ENCODE peak calls at places on chromosomes 5 and 9, in seven cellular contexts. One of them, this sample, is unnamed.
A peak's percentile ranks its signal among the peaks of the same experiment; 100 is the strongest.

GRCh38 chr9:96663506-96664120 is 8.5 kb upstream of the PRXL2C start:
- DNase-seq in fibroblast of lung: peak; percentile 45
- DNase-seq in IMR-90: peak; percentile 45
- DNase-seq in neural progenitor cell: no peak
- DNase-seq in HepG2: no peak
- DNase-seq in trophoblast cell: peak; percentile 12
- DNase-seq in kidney: no peak
- DNase-seq in this sample: no peak

GRCh38 chr9:130433168-130433946 is 11.4 kb upstream of the ASS1 start:
- DNase-seq in fibroblast of lung: peak; percentile 62
- DNase-seq in IMR-90: peak; percentile 39
- DNase-seq in neural progenitor cell: peak; percentile 91
- DNase-seq in HepG2: no peak
- DNase-seq in trophoblast cell: peak; percentile 70
- DNase-seq in kidney: no peak
- DNase-seq in this sample: peak; percentile 64

GRCh38 chr5:37283214-37283820 is 34.1 kb upstream of the CPLANE1 start:
- DNase-seq in fibroblast of lung: no peak
- DNase-seq in IMR-90: no peak
- DNase-seq in neural progenitor cell: no peak
- DNase-seq in HepG2: no peak
- DNase-seq in trophoblast cell: no peak
- DNase-seq in kidney: no peak
- DNase-seq in this sample: no peak

GRCh38 chr9:130535818-130536521 is 43.4 kb upstream of the FUBP3 start:
- DNase-seq in fibroblast of lung: peak; percentile 52
- DNase-seq in IMR-90: peak; percentile 60
- DNase-seq in neural progenitor cell: peak; percentile 51
- DNase-seq in HepG2: peak; percentile 25
- DNase-seq in trophoblast cell: peak; percentile 48
- DNase-seq in kidney: no peak
- DNase-seq in this sample: no peak

GRCh38 chr9:35506359-35506758 is 16.4 kb downstream of the RUSC2 start:
- DNase-seq in fibroblast of lung: no peak
- DNase-seq in IMR-90: no peak
- DNase-seq in neural progenitor cell: no peak
- DNase-seq in HepG2: no peak
- DNase-seq in trophoblast cell: no peak
- DNase-seq in kidney: no peak
- DNase-seq in this sample: no peak

GRCh38 chr9:34744295-34745221 is 34.6 kb upstream of the CCL21 start:
- DNase-seq in fibroblast of lung: peak; percentile 55
- DNase-seq in IMR-90: peak; percentile 58
- DNase-seq in neural progenitor cell: peak; percentile 34
- DNase-seq in HepG2: no peak
- DNase-seq in trophoblast cell: peak; percentile 6
- DNase-seq in kidney: peak; percentile 74
- DNase-seq in this sample: no peak

GRCh38 chr5:153629027-153629426 is 138.6 kb downstream of the GRIA1 start:
- DNase-seq in fibroblast of lung: peak; percentile 97
- DNase-seq in IMR-90: peak; percentile 97
- DNase-seq in neural progenitor cell: peak; percentile 58
- DNase-seq in HepG2: no peak
- DNase-seq in trophoblast cell: peak; percentile 81
- DNase-seq in kidney: peak; percentile 86
- DNase-seq in this sample: peak; percentile 31

GRCh38 chr9:8468048-8468600 is 668.5 kb upstream of the DMAC1 start:
- DNase-seq in fibroblast of lung: no peak
- DNase-seq in IMR-90: no peak
- DNase-seq in neural progenitor cell: no peak
- DNase-seq in HepG2: no peak
- DNase-seq in trophoblast cell: no peak
- DNase-seq in kidney: no peak
- DNase-seq in this sample: no peak

GRCh38 chr5:105587963-105588662 is 2025.5 kb upstream of the NUDT12 start:
- DNase-seq in fibroblast of lung: no peak
- DNase-seq in IMR-90: no peak
- DNase-seq in neural progenitor cell: no peak
- DNase-seq in HepG2: no peak
- DNase-seq in trophoblast cell: no peak
- DNase-seq in kidney: no peak
- DNase-seq in this sample: no peak

GRCh38 chr5:117204926-117205869 is 630.6 kb upstream of the SEMA6A start:
- DNase-seq in fibroblast of lung: no peak
- DNase-seq in IMR-90: no peak
- DNase-seq in neural progenitor cell: no peak
- DNase-seq in HepG2: no peak
- DNase-seq in trophoblast cell: no peak
- DNase-seq in kidney: no peak
- DNase-seq in this sample: no peak

GRCh38 chr9:36082928-36083327 is 46.2 kb downstream of the RECK start:
- DNase-seq in fibroblast of lung: no peak
- DNase-seq in IMR-90: no peak
- DNase-seq in neural progenitor cell: no peak
- DNase-seq in HepG2: no peak
- DNase-seq in trophoblast cell: no peak
- DNase-seq in kidney: no peak
- DNase-seq in this sample: no peak

GRCh38 chr5:147859962-147860640 is 18.4 kb upstream of the SCGB3A2 start:
- DNase-seq in fibroblast of lung: no peak
- DNase-seq in IMR-90: no peak
- DNase-seq in neural progenitor cell: no peak
- DNase-seq in HepG2: no peak
- DNase-seq in trophoblast cell: no peak
- DNase-seq in kidney: no peak
- DNase-seq in this sample: no peak

GRCh38 chr5:178104492-178104891 is 8.8 kb upstream of the N4BP3 start:
- DNase-seq in fibroblast of lung: no peak
- DNase-seq in IMR-90: no peak
- DNase-seq in neural progenitor cell: no peak
- DNase-seq in HepG2: no peak
- DNase-seq in trophoblast cell: no peak
- DNase-seq in kidney: peak; percentile 89
- DNase-seq in this sample: no peak

GRCh38 chr5:134552301-134552700 is 26.8 kb downstream of the JADE2 start:
- DNase-seq in fibroblast of lung: peak; percentile 99
- DNase-seq in IMR-90: peak; percentile 99
- DNase-seq in neural progenitor cell: no peak
- DNase-seq in HepG2: no peak
- DNase-seq in trophoblast cell: peak; percentile 72
- DNase-seq in kidney: peak; percentile 61
- DNase-seq in this sample: no peak

GRCh38 chr5:44868541-44868940 is 59.8 kb downstream of the MRPS30 start:
- DNase-seq in fibroblast of lung: peak; percentile 6
- DNase-seq in IMR-90: no peak
- DNase-seq in neural progenitor cell: no peak
- DNase-seq in HepG2: no peak
- DNase-seq in trophoblast cell: no peak
- DNase-seq in kidney: no peak
- DNase-seq in this sample: no peak

GRCh38 chr5:134465856-134466240 is 54.2 kb upstream of the CDKN2AIPNL start:
- DNase-seq in fibroblast of lung: peak; percentile 93
- DNase-seq in IMR-90: peak; percentile 90
- DNase-seq in neural progenitor cell: peak; percentile 88
- DNase-seq in HepG2: peak; percentile 73
- DNase-seq in trophoblast cell: peak; percentile 82
- DNase-seq in kidney: peak; percentile 97
- DNase-seq in this sample: peak; percentile 60

GRCh38 chr9:130987054-130987453 is 21.9 kb upstream of the LAMC3 start:
- DNase-seq in fibroblast of lung: no peak
- DNase-seq in IMR-90: no peak
- DNase-seq in neural progenitor cell: no peak
- DNase-seq in HepG2: no peak
- DNase-seq in trophoblast cell: no peak
- DNase-seq in kidney: peak; percentile 18
- DNase-seq in this sample: no peak

GRCh38 chr9:72524820-72525539 is 3.6 kb downstream of the TMC1 start:
- DNase-seq in fibroblast of lung: peak; percentile 100
- DNase-seq in IMR-90: peak; percentile 100
- DNase-seq in neural progenitor cell: peak; percentile 67
- DNase-seq in HepG2: no peak
- DNase-seq in trophoblast cell: peak; percentile 97
- DNase-seq in kidney: no peak
- DNase-seq in this sample: peak; percentile 29

GRCh38 chr9:72529531-72529930 is 8.1 kb downstream of the TMC1 start:
- DNase-seq in fibroblast of lung: no peak
- DNase-seq in IMR-90: no peak
- DNase-seq in neural progenitor cell: no peak
- DNase-seq in HepG2: no peak
- DNase-seq in trophoblast cell: no peak
- DNase-seq in kidney: no peak
- DNase-seq in this sample: no peak

GRCh38 chr9:72533322-72533721 is 11.9 kb downstream of the TMC1 start:
- DNase-seq in fibroblast of lung: peak; percentile 85
- DNase-seq in IMR-90: peak; percentile 49
- DNase-seq in neural progenitor cell: no peak
- DNase-seq in HepG2: no peak
- DNase-seq in trophoblast cell: no peak
- DNase-seq in kidney: no peak
- DNase-seq in this sample: no peak

GRCh38 chr9:72526901-72527800 is 5.7 kb downstream of the TMC1 start:
- DNase-seq in fibroblast of lung: peak; percentile 95
- DNase-seq in IMR-90: peak; percentile 93
- DNase-seq in neural progenitor cell: peak; percentile 74
- DNase-seq in HepG2: peak; percentile 10
- DNase-seq in trophoblast cell: peak; percentile 61
- DNase-seq in kidney: peak; percentile 94
- DNase-seq in this sample: peak; percentile 62

GRCh38 chr9:72527801-72528195 is 6.4 kb downstream of the TMC1 start:
- DNase-seq in fibroblast of lung: no peak
- DNase-seq in IMR-90: no peak
- DNase-seq in neural progenitor cell: no peak
- DNase-seq in HepG2: no peak
- DNase-seq in trophoblast cell: no peak
- DNase-seq in kidney: no peak
- DNase-seq in this sample: no peak
- H3K27ac ChIP-seq in fibroblast of lung: peak overlapping the region; percentile 87
- H3K27ac ChIP-seq in IMR-90: peak overlapping the region; percentile 98
- H3K27ac ChIP-seq in neural progenitor cell: peak overlapping the region; percentile 66
- H3K27ac ChIP-seq in HepG2: no peak overlapping the region
- H3K27ac ChIP-seq in trophoblast cell: peak overlapping the region; percentile 62
- H3K27ac ChIP-seq in kidney: peak overlapping the region; percentile 38
- H3K27ac ChIP-seq in this sample: peak overlapping the region; percentile 76

DNA sequence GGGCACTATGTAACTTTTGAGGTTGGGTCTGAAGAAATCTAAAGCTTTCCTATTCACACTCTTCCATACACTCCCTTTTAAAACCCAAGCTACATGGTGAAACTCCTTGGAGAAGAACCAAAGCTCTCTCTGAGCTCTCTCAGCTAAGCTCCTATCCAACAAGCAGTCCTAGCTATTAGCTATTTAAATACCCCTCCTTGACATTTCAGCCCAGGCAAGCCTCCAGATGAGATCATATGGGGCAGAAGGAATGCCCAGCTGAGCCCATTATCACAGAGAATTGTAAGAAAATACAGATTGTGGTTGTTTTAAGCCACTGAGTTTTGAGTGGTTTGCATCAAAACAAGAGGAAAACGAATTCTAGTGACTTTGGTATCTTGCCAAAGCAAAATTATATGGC is 15.2 kb downstream of the HSPB3 start:
- DNase-seq in fibroblast of lung: peak; percentile 70
- DNase-seq in IMR-90: peak; percentile 81
- DNase-seq in neural progenitor cell: no peak
- DNase-seq in HepG2: no peak
- DNase-seq in trophoblast cell: no peak
- DNase-seq in kidney: no peak
- DNase-seq in this sample: no peak
- H3K9ac ChIP-seq in fibroblast of lung: no peak overlapping the region
- H3K9ac ChIP-seq in IMR-90: no peak overlapping the region
- H3K9ac ChIP-seq in neural progenitor cell: no peak overlapping the region
- H3K9ac ChIP-seq in HepG2: no peak overlapping the region
- H3K9ac ChIP-seq in trophoblast cell: no peak overlapping the region
- H3K9ac ChIP-seq in kidney: no peak overlapping the region
- H3K9ac ChIP-seq in this sample: no peak overlapping the region

DNA sequence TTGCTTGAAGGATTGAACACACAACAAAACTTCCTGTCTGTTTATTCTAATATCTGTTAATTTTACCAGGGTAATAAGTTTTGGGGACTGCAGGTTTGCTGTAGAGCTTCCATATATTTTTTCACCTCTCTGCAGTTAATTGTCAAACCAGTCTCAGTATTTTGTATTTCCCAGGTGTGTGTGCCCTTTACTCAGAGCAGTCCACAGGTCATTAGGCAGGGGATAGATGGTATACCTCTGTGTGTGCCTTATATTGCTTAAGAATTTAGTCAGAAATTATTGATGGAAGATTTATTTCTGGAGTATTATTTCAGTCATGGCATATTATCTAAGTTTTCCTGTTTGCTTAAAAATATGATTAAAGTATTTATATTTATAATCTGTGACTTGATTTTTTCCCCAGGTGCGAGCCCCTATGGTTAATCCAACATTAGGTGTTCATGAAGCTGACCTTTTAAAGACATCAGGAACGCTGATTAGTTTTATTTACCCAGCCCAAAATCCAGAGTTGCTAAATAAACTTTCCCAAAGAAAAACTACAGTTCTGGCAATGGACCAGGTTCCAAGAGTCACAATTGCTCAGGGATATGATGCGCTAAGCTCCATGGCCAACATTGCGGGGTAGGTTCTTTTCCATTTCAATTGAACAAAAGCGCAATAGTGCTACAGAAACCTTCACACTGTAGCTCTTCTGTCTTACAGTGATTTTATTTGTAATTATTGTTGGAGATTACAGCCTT is 12.6 kb downstream of the NNT start:
- DNase-seq in fibroblast of lung: no peak
- DNase-seq in IMR-90: no peak
- DNase-seq in neural progenitor cell: no peak
- DNase-seq in HepG2: peak; percentile 56
- DNase-seq in trophoblast cell: no peak
- DNase-seq in kidney: no peak
- DNase-seq in this sample: no peak
- H3K27ac ChIP-seq in fibroblast of lung: no peak overlapping the region
- H3K27ac ChIP-seq in IMR-90: no peak overlapping the region
- H3K27ac ChIP-seq in neural progenitor cell: no peak overlapping the region
- H3K27ac ChIP-seq in HepG2: no peak overlapping the region
- H3K27ac ChIP-seq in trophoblast cell: no peak overlapping the region
- H3K27ac ChIP-seq in kidney: no peak overlapping the region
- H3K27ac ChIP-seq in this sample: no peak overlapping the region

DNA sequence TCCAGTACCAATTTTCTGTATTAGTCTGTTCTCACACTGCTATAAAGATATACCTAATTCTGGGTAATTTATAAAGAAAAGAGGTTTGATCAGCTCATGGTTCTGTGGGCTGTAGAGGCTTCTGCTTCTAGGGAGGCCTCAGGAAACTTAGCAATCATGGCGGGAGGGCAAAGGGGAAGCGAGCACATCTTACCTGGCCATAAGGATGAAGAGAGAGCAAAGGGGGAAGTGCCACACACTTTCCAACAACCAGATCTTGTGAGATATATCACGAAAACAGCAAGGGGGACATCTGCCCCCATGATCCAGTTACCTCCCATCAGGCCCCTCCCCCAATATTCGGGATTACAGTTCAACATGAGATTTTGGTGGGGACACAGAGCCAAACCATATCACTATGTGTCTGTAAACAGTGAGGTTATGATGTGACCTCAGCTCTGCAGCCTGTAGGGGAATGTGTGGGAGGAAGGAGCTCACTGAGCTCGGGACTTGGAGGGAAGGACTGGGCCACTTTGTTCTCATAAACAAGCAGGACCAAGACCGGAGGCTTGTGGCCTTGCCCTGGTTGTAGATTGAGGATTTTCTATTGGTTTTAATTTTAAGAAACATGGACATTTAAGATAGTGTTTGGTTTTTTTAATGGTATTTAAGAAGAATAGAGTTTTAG is 85.2 kb downstream of the EHMT1 start:
- DNase-seq in fibroblast of lung: no peak
- DNase-seq in IMR-90: peak; percentile 57
- DNase-seq in neural progenitor cell: no peak
- DNase-seq in HepG2: no peak
- DNase-seq in trophoblast cell: no peak
- DNase-seq in kidney: no peak
- DNase-seq in this sample: no peak
- H3K9ac ChIP-seq in fibroblast of lung: no peak overlapping the region
- H3K9ac ChIP-seq in IMR-90: no peak overlapping the region
- H3K9ac ChIP-seq in neural progenitor cell: no peak overlapping the region
- H3K9ac ChIP-seq in HepG2: no peak overlapping the region
- H3K9ac ChIP-seq in trophoblast cell: no peak overlapping the region
- H3K9ac ChIP-seq in kidney: no peak overlapping the region
- H3K9ac ChIP-seq in this sample: no peak overlapping the region

This sample was measured in neuronal stem cell.